ENCODE peak calls at places on chromosomes 12 and 14, in nine cellular contexts. One of them, this sample, is unnamed.
A peak's percentile ranks its signal among the peaks of the same experiment; 100 is the strongest.

GRCh38 chr12:43602738-43603137 is 50.7 kb upstream of the ADAMTS20 start:
- DNase-seq in T-helper 1 cell: no peak
- DNase-seq in EL: no peak
- DNase-seq in posterior cingulate gyrus: no peak
- DNase-seq in KBM-7: no peak
- DNase-seq in neural progenitor cell: no peak
- DNase-seq in T-helper 2 cell: no peak
- DNase-seq in RCC 7860: no peak
- DNase-seq in fibroblast of the aortic adventitia: no peak
- DNase-seq in this sample: no peak

GRCh38 chr14:31251028-31251958 is 43.7 kb upstream of the HECTD1 start:
- DNase-seq in T-helper 1 cell: no peak
- DNase-seq in EL: no peak
- DNase-seq in posterior cingulate gyrus: no peak
- DNase-seq in KBM-7: no peak
- DNase-seq in neural progenitor cell: no peak
- DNase-seq in T-helper 2 cell: no peak
- DNase-seq in RCC 7860: no peak
- DNase-seq in fibroblast of the aortic adventitia: peak; percentile 28
- DNase-seq in this sample: no peak

GRCh38 chr14:100988411-100988900 is 84.9 kb upstream of the RTL1 start:
- DNase-seq in T-helper 1 cell: no peak
- DNase-seq in EL: no peak
- DNase-seq in posterior cingulate gyrus: no peak
- DNase-seq in KBM-7: no peak
- DNase-seq in neural progenitor cell: no peak
- DNase-seq in T-helper 2 cell: no peak
- DNase-seq in RCC 7860: peak; percentile 85
- DNase-seq in fibroblast of the aortic adventitia: no peak
- DNase-seq in this sample: no peak

GRCh38 chr12:74415633-74416032 is 122.0 kb upstream of the ATXN7L3B start:
- DNase-seq in T-helper 1 cell: no peak
- DNase-seq in EL: peak; percentile 10
- DNase-seq in posterior cingulate gyrus: no peak
- DNase-seq in KBM-7: peak; percentile 32
- DNase-seq in neural progenitor cell: peak; percentile 39
- DNase-seq in T-helper 2 cell: peak; percentile 6
- DNase-seq in RCC 7860: peak; percentile 21
- DNase-seq in fibroblast of the aortic adventitia: peak; percentile 22
- DNase-seq in this sample: peak; percentile 53

GRCh38 chr12:80033457-80033856 is 65.9 kb upstream of the OTOGL start:
- DNase-seq in T-helper 1 cell: no peak
- DNase-seq in EL: peak; percentile 68
- DNase-seq in posterior cingulate gyrus: no peak
- DNase-seq in KBM-7: no peak
- DNase-seq in neural progenitor cell: no peak
- DNase-seq in T-helper 2 cell: no peak
- DNase-seq in RCC 7860: peak; percentile 68
- DNase-seq in fibroblast of the aortic adventitia: peak; percentile 78
- DNase-seq in this sample: no peak

GRCh38 chr14:99884834-99885648 is 91.8 kb downstream of the EML1 start:
- DNase-seq in T-helper 1 cell: no peak
- DNase-seq in EL: peak; percentile 65
- DNase-seq in posterior cingulate gyrus: no peak
- DNase-seq in KBM-7: peak; percentile 54
- DNase-seq in neural progenitor cell: peak; percentile 76
- DNase-seq in T-helper 2 cell: peak; percentile 54
- DNase-seq in RCC 7860: peak; percentile 35
- DNase-seq in fibroblast of the aortic adventitia: peak; percentile 84
- DNase-seq in this sample: peak; percentile 78

GRCh38 chr14:99687284-99688209 is 3.4 kb downstream of the CYP46A1 start:
- DNase-seq in T-helper 1 cell: peak; percentile 17
- DNase-seq in EL: no peak
- DNase-seq in posterior cingulate gyrus: no peak
- DNase-seq in KBM-7: peak; percentile 21
- DNase-seq in neural progenitor cell: peak; percentile 52
- DNase-seq in T-helper 2 cell: peak; percentile 24
- DNase-seq in RCC 7860: no peak
- DNase-seq in fibroblast of the aortic adventitia: no peak
- DNase-seq in this sample: peak; percentile 45

GRCh38 chr12:5796171-5797091 is 148.6 kb downstream of the ANO2 start:
- DNase-seq in T-helper 1 cell: no peak
- DNase-seq in EL: peak; percentile 40
- DNase-seq in posterior cingulate gyrus: no peak
- DNase-seq in KBM-7: peak; percentile 31
- DNase-seq in neural progenitor cell: peak; percentile 83
- DNase-seq in T-helper 2 cell: peak; percentile 13
- DNase-seq in RCC 7860: no peak
- DNase-seq in fibroblast of the aortic adventitia: no peak
- DNase-seq in this sample: peak; percentile 59

GRCh38 chr12:6697584-6698351 is 2.8 kb downstream of the PIANP start:
- DNase-seq in T-helper 1 cell: no peak
- DNase-seq in EL: peak; percentile 80
- DNase-seq in posterior cingulate gyrus: peak; percentile 75
- DNase-seq in KBM-7: peak; percentile 57
- DNase-seq in neural progenitor cell: peak; percentile 72
- DNase-seq in T-helper 2 cell: peak; percentile 22
- DNase-seq in RCC 7860: peak; percentile 48
- DNase-seq in fibroblast of the aortic adventitia: peak; percentile 62
- DNase-seq in this sample: peak; percentile 49

This sample was measured in NAMALWA.